ENCODE peak calls at places on chromosomes 16 and 17, in ten cellular contexts. W, A, C, B, S, L, P, O, H and R are unnamed samples. For H3K4me1, the result is how much of the 10 kb centered on the place peaks cover.

GRCh38 chr17:54256530-54256929 is 433.8 kb downstream of the KIF2B start:
- DNase-seq in W (no peak), A (no peak), C (no peak), B (no peak), S (no peak), L (peak), P (no peak), O (no peak), H (no peak), R (no peak)

GRCh38 chr16:491225-491919 is 36.1 kb upstream of the CAPN15 start:
- DNase-seq in W (no peak), A (no peak), C (no peak), B (no peak), S (no peak), L (no peak), P (no peak), O (no peak), H (no peak), R (no peak)

GRCh38 chr17:8289103-8289397 is 580 bp downstream of the RANGRF start:
- DNase-seq in W (no peak), A (no peak), C (no peak), B (no peak), S (peak), L (no peak), P (no peak), O (peak), H (no peak), R (no peak)

GRCh38 chr17:8087075-8087941 is at the start of gene ALOX12B:
- DNase-seq in W (no peak), A (no peak), C (no peak), B (no peak), S (no peak), L (no peak), P (no peak), O (no peak), H (no peak), R (no peak)

GRCh38 chr17:14513835-14514234 is 213.0 kb downstream of the HS3ST3B1 start:
- DNase-seq in W (no peak), A (no peak), C (no peak), B (no peak), S (no peak), L (no peak), P (no peak), O (no peak), H (no peak), R (no peak)

GRCh38 chr17:81396722-81397313 is 1.6 kb downstream of the BAHCC1 start:
- DNase-seq in W (no peak), A (no peak), C (no peak), B (peak), S (no peak), L (no peak), P (no peak), O (no peak), H (no peak), R (no peak)

GRCh38 chr16:84774810-84775209 is 45.0 kb upstream of the CRISPLD2 start:
- DNase-seq in W (no peak), A (no peak), C (peak), B (no peak), S (peak), L (no peak), P (no peak), O (no peak), H (no peak), R (no peak)

GRCh38 chr16:70157105-70157476 is 16.5 kb upstream of the CLEC18C start:
- DNase-seq in W (no peak), A (no peak), C (no peak), B (no peak), S (no peak), L (no peak), P (no peak), O (no peak), H (no peak), R (no peak)

GRCh38 chr17:5747964-5748363 is 163.7 kb upstream of the NLRP1 start:
- DNase-seq in W (no peak), A (no peak), C (no peak), B (no peak), S (no peak), L (no peak), P (no peak), O (no peak), H (no peak), R (no peak)

GRCh38 chr17:40963838-40964237 is 2.9 kb downstream of the KRT39 start:
- DNase-seq in W (no peak), A (no peak), C (no peak), B (peak), S (no peak), L (no peak), P (no peak), O (no peak), H (no peak), R (no peak)

GRCh38 chr17:78572277-78573205 is 4.7 kb downstream of the DNAH17 start:
- DNase-seq in W (no peak), A (no peak), C (no peak), B (no peak), S (no peak), L (no peak), P (no peak), O (no peak), H (no peak), R (no peak)

GRCh38 chr17:6098466-6099180 is 28.4 kb downstream of the WSCD1 start:
- DNase-seq in W (no peak), A (peak), C (no peak), B (no peak), S (no peak), L (no peak), P (no peak), O (no peak), H (no peak), R (no peak)

GRCh38 chr16:84471316-84471715 is 33.1 kb downstream of the MEAK7 start:
- DNase-seq in W (no peak), A (peak), C (no peak), B (no peak), S (no peak), L (no peak), P (peak), O (no peak), H (no peak), R (no peak)

GRCh38 chr17:47295037-47295873 is 28.5 kb upstream of the EFCAB13 start:
- DNase-seq in W (no peak), A (no peak), C (no peak), B (no peak), S (peak), L (no peak), P (peak), O (no peak), H (no peak), R (no peak)

GRCh38 chr16:583815-584591 is 5.9 kb upstream of the RAB40C start:
- DNase-seq in W (peak), A (no peak), C (no peak), B (peak), S (no peak), L (no peak), P (no peak), O (no peak), H (no peak), R (no peak)

GRCh38 chr17:48100591-48101011 is 677 bp downstream of the CBX1 start:
- DNase-seq in W (no peak), A (peak), C (peak), B (peak), S (no peak), L (peak), P (peak), O (peak), H (peak), R (peak)

GRCh38 chr17:5585814-5586558 is 1.7 kb upstream of the NLRP1 start:
- DNase-seq in W (no peak), A (no peak), C (peak), B (no peak), S (no peak), L (no peak), P (no peak), O (no peak), H (no peak), R (no peak)

GRCh38 chr17:16516594-16517018 is 24.6 kb upstream of the LRRC75A start:
- DNase-seq in W (peak), A (peak), C (peak), B (peak), S (no peak), L (no peak), P (no peak), O (peak), H (no peak), R (no peak)

GRCh38 chr17:72683506-72684404 is 408.7 kb downstream of the SLC39A11 start:
- DNase-seq in W (no peak), A (no peak), C (peak), B (peak), S (no peak), L (no peak), P (peak), O (peak), H (peak), R (peak)

GRCh38 chr17:81656118-81656743 is at the start of gene PDE6G:
- DNase-seq in W (no peak), A (no peak), C (no peak), B (no peak), S (no peak), L (no peak), P (no peak), O (no peak), H (no peak), R (no peak)

GRCh38 chr17:40707720-40708119 is 4.2 kb upstream of the KRT24 start:
- DNase-seq in W (no peak), A (peak), C (no peak), B (peak), S (peak), L (no peak), P (no peak), O (no peak), H (no peak), R (no peak)

GRCh38 chr16:77993111-77993571 is 29.2 kb upstream of the CLEC3A start:
- DNase-seq in W (no peak), A (no peak), C (peak), B (no peak), S (no peak), L (no peak), P (no peak), O (no peak), H (no peak), R (no peak)

GRCh38 chr17:21049457-21049856 is 6.6 kb upstream of the USP22 start:
- DNase-seq in W (no peak), A (no peak), C (no peak), B (no peak), S (no peak), L (no peak), P (no peak), O (no peak), H (no peak), R (no peak)

GRCh38 chr17:77999413-78000173 is 41.1 kb downstream of the TNRC6C start:
- DNase-seq in W (no peak), A (no peak), C (peak), B (no peak), S (no peak), L (no peak), P (no peak), O (peak), H (no peak), R (no peak)

GRCh38 chr17:41013606-41014005 is 4.7 kb upstream of the KRTAP3-1 start:
- DNase-seq in W (no peak), A (no peak), C (peak), B (no peak), S (no peak), L (no peak), P (no peak), O (no peak), H (no peak), R (no peak)

GRCh38 chr17:40564883-40565744 is at the start of gene CCR7:
- DNase-seq in W (no peak), A (no peak), C (no peak), B (no peak), S (no peak), L (no peak), P (no peak), O (no peak), H (peak), R (no peak)

GRCh38 chr16:70706948-70707465 is 21.2 kb upstream of the MTSS2 start:
- DNase-seq in W (peak), A (no peak), C (peak), B (peak), S (no peak), L (no peak), P (peak), O (no peak), H (no peak), R (no peak)

GRCh38 chr17:52648995-52649394 is 490.5 kb upstream of the CA10 start:
- DNase-seq in W (no peak), A (no peak), C (no peak), B (no peak), S (no peak), L (no peak), P (no peak), O (no peak), H (peak), R (no peak)

GRCh38 chr17:34252138-34252889 is 2.8 kb upstream of the CCL2 start:
- DNase-seq in W (peak), A (peak), C (peak), B (peak), S (peak), L (no peak), P (peak), O (no peak), H (peak), R (peak)

GRCh38 chr17:81635973-81636504 is 873 bp downstream of the NPLOC4 start:
- DNase-seq in W (no peak), A (no peak), C (peak), B (no peak), S (no peak), L (no peak), P (no peak), O (no peak), H (no peak), R (no peak)

GRCh38 chr17:7261377-7262191 is 694 bp downstream of the CLDN7 start:
- DNase-seq in W (no peak), A (no peak), C (no peak), B (no peak), S (no peak), L (no peak), P (no peak), O (no peak), H (no peak), R (peak)

GRCh38 chr17:65278820-65279184 is 141.6 kb downstream of the RGS9 start:
- DNase-seq in W (no peak), A (no peak), C (no peak), B (no peak), S (no peak), L (no peak), P (no peak), O (no peak), H (no peak), R (no peak)

GRCh38 chr17:65279456-65279855 is 142.3 kb downstream of the RGS9 start:
- DNase-seq in W (no peak), A (no peak), C (no peak), B (no peak), S (no peak), L (no peak), P (no peak), O (no peak), H (no peak), R (no peak)

GRCh38 chr17:65277576-65277975 is 140.4 kb downstream of the RGS9 start:
- DNase-seq in W (no peak), A (no peak), C (peak), B (no peak), S (no peak), L (no peak), P (no peak), O (no peak), H (no peak), R (no peak)

GRCh38 chr17:65283704-65284103 is 146.5 kb downstream of the RGS9 start:
- DNase-seq in W (no peak), A (no peak), C (peak), B (no peak), S (no peak), L (no peak), P (no peak), O (no peak), H (peak), R (no peak)

DNA sequence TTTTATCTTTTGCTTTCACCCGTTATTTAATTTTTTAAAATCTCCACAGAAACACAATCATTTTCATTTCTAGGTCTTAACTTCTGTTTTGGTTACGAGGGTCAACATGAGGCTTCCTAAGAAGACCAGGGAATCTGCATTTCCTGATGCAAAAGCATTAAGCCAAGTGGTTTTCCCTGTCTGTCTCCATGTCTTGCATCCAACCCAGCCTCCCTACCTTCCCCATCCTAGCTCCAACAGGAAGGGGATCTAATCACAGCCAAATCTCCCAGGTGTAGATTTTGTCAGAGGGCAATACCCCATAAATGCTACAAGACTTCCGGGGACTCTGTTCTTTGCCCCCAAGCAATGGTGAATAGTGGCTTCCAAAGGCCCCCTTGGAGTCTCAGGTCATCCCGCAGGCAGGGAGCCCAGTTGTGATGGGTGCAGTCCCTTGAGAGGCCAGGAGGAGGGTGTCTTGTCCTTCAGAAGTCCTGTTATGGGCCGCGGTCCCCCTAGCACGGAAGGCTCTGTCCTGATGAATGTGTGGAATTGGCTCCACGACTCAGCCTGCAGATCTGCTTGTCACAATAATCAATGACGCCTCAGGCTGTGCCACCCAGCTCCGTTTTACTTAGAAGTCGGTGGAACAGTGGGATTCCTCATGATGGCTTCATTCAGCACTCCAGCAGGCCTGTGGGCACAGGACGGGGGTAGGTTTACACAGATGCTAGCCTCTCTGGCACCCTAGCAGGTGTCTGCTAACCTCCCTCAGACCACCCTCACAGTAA is 141.1 kb downstream of the RGS9 start:
- DNase-seq in W (peak), A (no peak), C (peak), B (peak), S (no peak), L (no peak), P (no peak), O (peak), H (peak), R (peak)
- H3K27ac ChIP-seq in W (no peak), A (no peak), C (no peak), B (no peak), S (no peak), L (no peak), P (no peak), O (no peak), H (no peak), R (no peak)

GRCh38 chr17:57914274-57915147 is 40.7 kb downstream of the CUEDC1 start:
- DNase-seq in W (no peak), A (no peak), C (no peak), B (no peak), S (no peak), L (no peak), P (no peak), O (no peak), H (no peak), R (no peak)
- H3K4me1 ChIP-seq in W (under half), A (half or more), C (under half), B (half or more), S (half or more), L (under half), P (under half), O (half or more), H (half or more), R (half or more)

GRCh38 chr16:22007509-22008214 is at the start of gene MOSMO:
- DNase-seq in W (peak), A (peak), C (peak), B (peak), S (peak), L (no peak), P (peak), O (no peak), H (peak), R (peak)
- TF ChIP-seq POLR2A in W (peak), A (no peak), C (peak), B (peak), S (peak), L (no peak), P (no peak), O (no peak), H (peak), R (peak)

GRCh38 chr17:2137342-2138098 is 82.6 kb downstream of the HIC1 start:
- DNase-seq in W (peak), A (no peak), C (peak), B (no peak), S (no peak), L (peak), P (no peak), O (peak), H (peak), R (peak)
- H3K27ac ChIP-seq in W (no peak), A (no peak), C (peak), B (no peak), S (no peak), L (no peak), P (peak), O (no peak), H (peak), R (no peak)

DNA sequence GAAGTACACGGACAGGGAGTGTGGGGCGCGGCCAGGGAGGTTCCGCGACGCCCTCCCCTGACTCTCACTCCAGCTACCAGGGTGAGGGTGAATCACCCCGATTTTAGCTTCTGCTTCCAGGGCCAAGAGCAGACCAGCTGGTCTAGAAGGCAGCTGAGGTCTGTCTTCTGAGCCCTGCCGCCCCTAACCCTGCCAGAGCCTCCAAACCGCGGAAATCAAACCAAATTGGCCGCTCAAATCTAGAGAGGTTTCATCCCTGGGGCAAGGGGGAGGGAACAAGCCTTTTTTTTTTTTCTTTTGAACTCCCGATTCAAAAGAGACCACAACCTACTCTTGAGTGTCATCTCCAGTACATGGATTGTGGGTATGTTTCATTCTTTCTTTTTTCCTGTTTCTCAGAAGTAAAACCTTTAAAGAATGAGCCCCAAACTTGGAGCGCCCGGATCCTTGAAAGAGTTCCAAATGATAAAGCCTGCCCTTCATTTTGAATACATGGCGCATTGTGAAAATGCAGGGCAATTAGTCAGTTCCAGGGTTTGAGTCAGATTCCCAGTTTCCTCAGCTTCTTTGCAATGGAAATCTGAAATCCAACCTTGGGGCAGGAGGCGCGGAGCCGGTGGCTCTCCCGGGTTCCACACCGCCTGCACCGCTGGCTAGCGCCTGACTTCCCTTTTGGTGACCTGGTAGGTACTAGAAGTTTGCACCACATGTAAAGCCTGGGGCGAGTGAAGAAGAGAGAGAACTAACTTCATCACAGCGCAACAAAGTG is 16.5 kb upstream of the ZFHX3 start:
- DNase-seq in W (no peak), A (no peak), C (peak), B (no peak), S (no peak), L (no peak), P (no peak), O (no peak), H (no peak), R (no peak)
- H3K4me1 ChIP-seq in W (under half), A (under half), C (under half), B (half or more), S (under half), L (under half), P (under half), O (under half), H (half or more), R (under half)

DNA sequence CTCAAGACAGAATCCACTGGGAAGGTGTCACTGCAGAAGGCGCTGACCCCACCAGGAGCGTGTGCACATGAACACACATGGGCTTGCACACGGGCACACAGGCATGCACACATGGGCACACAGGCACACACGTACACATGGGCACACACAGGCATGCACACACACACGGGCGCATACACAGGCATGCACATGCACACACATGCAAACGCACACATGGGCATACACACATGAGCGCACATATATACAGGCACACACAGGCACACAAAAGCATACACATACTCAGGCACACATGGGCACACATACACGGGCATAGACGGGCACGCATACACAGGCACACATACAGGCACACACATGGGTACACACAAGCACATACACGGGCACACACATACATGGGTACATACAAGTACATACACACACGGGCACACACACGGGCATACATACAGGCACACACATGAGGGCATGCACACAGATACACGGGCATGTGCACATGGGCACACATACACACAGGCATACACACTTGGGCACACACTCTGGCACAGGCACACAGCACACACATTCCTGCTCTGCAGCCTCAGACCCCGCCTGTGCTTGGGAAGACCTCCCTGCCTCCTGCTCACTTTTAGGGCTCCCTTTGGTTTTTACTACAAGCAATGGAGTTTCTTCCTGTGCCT is 86.8 kb downstream of the ZNF778 start:
- DNase-seq in W (no peak), A (no peak), C (no peak), B (no peak), S (no peak), L (no peak), P (no peak), O (no peak), H (no peak), R (no peak)
- TF ChIP-seq POLR2A in W (no peak), A (no peak), C (no peak), B (no peak), S (no peak), L (no peak), P (no peak), O (no peak), H (no peak), R (no peak)